ENCODE peak calls at places on chromosomes 13 and 19, in four cellular contexts. One of them, this sample, is unnamed.

GRCh38 chr13:22648325-22648758 is 532.4 kb upstream of the SGCG start:
- DNase-seq in heart right ventricle: no peak
- DNase-seq in A172: no peak
- DNase-seq in neuronal stem cell: no peak
- DNase-seq in this sample: no peak

GRCh38 chr13:45592758-45593157 is 22.8 kb downstream of the ERICH6B start:
- DNase-seq in heart right ventricle: no peak
- DNase-seq in A172: no peak
- DNase-seq in neuronal stem cell: no peak
- DNase-seq in this sample: no peak

GRCh38 chr13:111875922-111876321 is 191.0 kb upstream of the SOX1 start:
- DNase-seq in heart right ventricle: no peak
- DNase-seq in A172: no peak
- DNase-seq in neuronal stem cell: no peak
- DNase-seq in this sample: no peak

GRCh38 chr19:11421607-11422098 is 2.5 kb upstream of the RGL3 start:
- DNase-seq in heart right ventricle: peak; percentile 38
- DNase-seq in A172: no peak
- DNase-seq in neuronal stem cell: no peak
- DNase-seq in this sample: peak; percentile 60

GRCh38 chr19:16293133-16294085 is 31.2 kb upstream of the KLF2 start:
- DNase-seq in heart right ventricle: peak; percentile 88
- DNase-seq in A172: peak; percentile 92
- DNase-seq in neuronal stem cell: no peak
- DNase-seq in this sample: no peak

GRCh38 chr13:79435549-79435948 is 29.5 kb upstream of the RBM26 start:
- DNase-seq in heart right ventricle: no peak
- DNase-seq in A172: peak; percentile 82
- DNase-seq in neuronal stem cell: no peak
- DNase-seq in this sample: no peak

GRCh38 chr19:11324079-11324661 is 15.3 kb downstream of the RAB3D start:
- DNase-seq in heart right ventricle: peak; percentile 68
- DNase-seq in A172: peak; percentile 91
- DNase-seq in neuronal stem cell: no peak
- DNase-seq in this sample: peak; percentile 96

GRCh38 chr19:3683405-3683865 is 16.8 kb downstream of the PIP5K1C start:
- DNase-seq in heart right ventricle: peak; percentile 63
- DNase-seq in A172: peak; percentile 90
- DNase-seq in neuronal stem cell: no peak
- DNase-seq in this sample: peak; percentile 81

GRCh38 chr19:6272913-6273600 is 6.7 kb downstream of the MLLT1 start:
- DNase-seq in heart right ventricle: no peak
- DNase-seq in A172: no peak
- DNase-seq in neuronal stem cell: no peak
- DNase-seq in this sample: no peak

GRCh38 chr13:77492982-77493381 is 42.5 kb upstream of the SCEL start:
- DNase-seq in heart right ventricle: no peak
- DNase-seq in A172: peak; percentile 11
- DNase-seq in neuronal stem cell: no peak
- DNase-seq in this sample: peak; percentile 87

GRCh38 chr13:109781384-109782065 is 4.9 kb downstream of the IRS2 start:
- DNase-seq in heart right ventricle: no peak
- DNase-seq in A172: no peak
- DNase-seq in neuronal stem cell: no peak
- DNase-seq in this sample: no peak

GRCh38 chr19:50912727-50913716 is 1.8 kb upstream of the KLK4 start:
- DNase-seq in heart right ventricle: no peak
- DNase-seq in A172: no peak
- DNase-seq in neuronal stem cell: no peak
- DNase-seq in this sample: no peak

GRCh38 chr19:876780-877314 is 16.1 kb downstream of the MED16 start:
- DNase-seq in heart right ventricle: no peak
- DNase-seq in A172: no peak
- DNase-seq in neuronal stem cell: no peak
- DNase-seq in this sample: no peak

GRCh38 chr13:76148374-76148773 is 512.2 kb downstream of the LMO7 start:
- DNase-seq in heart right ventricle: no peak
- DNase-seq in A172: no peak
- DNase-seq in neuronal stem cell: no peak
- DNase-seq in this sample: peak; percentile 55

GRCh38 chr13:60001892-60002291 is 161.8 kb downstream of the DIAPH3 start:
- DNase-seq in heart right ventricle: no peak
- DNase-seq in A172: no peak
- DNase-seq in neuronal stem cell: no peak
- DNase-seq in this sample: no peak

GRCh38 chr19:21698215-21698614 is 69.2 kb downstream of the ZNF100 start:
- DNase-seq in heart right ventricle: no peak
- DNase-seq in A172: peak; percentile 3
- DNase-seq in neuronal stem cell: peak; percentile 14
- DNase-seq in this sample: peak; percentile 54

GRCh38 chr13:74226791-74227475 is 92.7 kb upstream of the KLF12 start:
- DNase-seq in heart right ventricle: no peak
- DNase-seq in A172: no peak
- DNase-seq in neuronal stem cell: no peak
- DNase-seq in this sample: no peak

GRCh38 chr19:44748426-44749254 is at the start of gene BCL3:
- DNase-seq in heart right ventricle: peak; percentile 76
- DNase-seq in A172: peak; percentile 46
- DNase-seq in neuronal stem cell: no peak
- DNase-seq in this sample: peak; percentile 63

GRCh38 chr19:54316746-54317107 is 3.8 kb upstream of the LILRA5 start:
- DNase-seq in heart right ventricle: no peak
- DNase-seq in A172: peak; percentile 35
- DNase-seq in neuronal stem cell: no peak
- DNase-seq in this sample: peak; percentile 57

GRCh38 chr19:55112246-55112780 is 5.1 kb downstream of the PPP1R12C start:
- DNase-seq in heart right ventricle: no peak
- DNase-seq in A172: no peak
- DNase-seq in neuronal stem cell: no peak
- DNase-seq in this sample: no peak

GRCh38 chr13:73168226-73168992 is 109.6 kb downstream of the KLF5 start:
- DNase-seq in heart right ventricle: no peak
- DNase-seq in A172: peak; percentile 17
- DNase-seq in neuronal stem cell: no peak
- DNase-seq in this sample: no peak

GRCh38 chr13:34349091-34349722 is 531.3 kb downstream of the RFC3 start:
- DNase-seq in heart right ventricle: peak; percentile 77
- DNase-seq in A172: peak; percentile 94
- DNase-seq in neuronal stem cell: no peak
- DNase-seq in this sample: peak; percentile 2

GRCh38 chr19:43780706-43781525 is at the start of gene KCNN4:
- DNase-seq in heart right ventricle: no peak
- DNase-seq in A172: peak; percentile 81
- DNase-seq in neuronal stem cell: no peak
- DNase-seq in this sample: peak; percentile 19

GRCh38 chr13:79724348-79725103 is 243.6 kb downstream of the NDFIP2 start:
- DNase-seq in heart right ventricle: no peak
- DNase-seq in A172: peak; percentile 4
- DNase-seq in neuronal stem cell: no peak
- DNase-seq in this sample: no peak

GRCh38 chr13:81283062-81283461 is 942.1 kb upstream of the SPRY2 start:
- DNase-seq in heart right ventricle: no peak
- DNase-seq in A172: no peak
- DNase-seq in neuronal stem cell: no peak
- DNase-seq in this sample: no peak

GRCh38 chr13:29547135-29547534 is 48.4 kb downstream of the SLC7A1 start:
- DNase-seq in heart right ventricle: peak; percentile 36
- DNase-seq in A172: no peak
- DNase-seq in neuronal stem cell: no peak
- DNase-seq in this sample: no peak

GRCh38 chr19:35856001-35856400 is 710 bp upstream of the KIRREL2 start:
- DNase-seq in heart right ventricle: no peak
- DNase-seq in A172: no peak
- DNase-seq in neuronal stem cell: peak; percentile 71
- DNase-seq in this sample: peak; percentile 45

GRCh38 chr13:95540848-95541247 is 11.7 kb upstream of the CLDN10 start:
- DNase-seq in heart right ventricle: peak; percentile 48
- DNase-seq in A172: no peak
- DNase-seq in neuronal stem cell: no peak
- DNase-seq in this sample: peak; percentile 17

GRCh38 chr19:42269518-42270345 is 680 bp downstream of the CIC start:
- DNase-seq in heart right ventricle: no peak
- DNase-seq in A172: no peak
- DNase-seq in neuronal stem cell: no peak
- DNase-seq in this sample: no peak

GRCh38 chr19:13544423-13544822 is 38.1 kb upstream of the CACNA1A start:
- DNase-seq in heart right ventricle: no peak
- DNase-seq in A172: no peak
- DNase-seq in neuronal stem cell: no peak
- DNase-seq in this sample: no peak

GRCh38 chr13:23674795-23675640 is 104.8 kb downstream of the TNFRSF19 start:
- DNase-seq in heart right ventricle: no peak
- DNase-seq in A172: no peak
- DNase-seq in neuronal stem cell: no peak
- DNase-seq in this sample: no peak

GRCh38 chr13:52615817-52616216 is 26.4 kb upstream of the HNRNPA1L2 start:
- DNase-seq in heart right ventricle: no peak
- DNase-seq in A172: no peak
- DNase-seq in neuronal stem cell: no peak
- DNase-seq in this sample: no peak